ENCODE peak calls at places on chromosomes 11 and 22, in ten cellular contexts. X is AG09319, Y is keratinocyte, L is esophagus muscularis mucosa, E is RWPE2, B is colonic mucosa, F is lung, W is MM.1S, T is GM10248, V is tibial nerve. A is an unnamed sample.
A peak's percentile ranks its signal among the peaks of the same experiment; 100 is the strongest.

GRCh38 chr11:28146123-28146751 is 38.0 kb downstream of the METTL15 start:
- DNase-seq in L (no peak), V (no peak), W (no peak), B (no peak), X (peak; percentile 51), E (no peak), Y (peak; percentile 26), T (no peak), F (no peak), A (no peak)

GRCh38 chr11:123429851-123430735 is at the start of gene GRAMD1B:
- DNase-seq in B (peak; percentile 38), F (peak; percentile 34), L (no peak), X (peak; percentile 41), W (peak; percentile 73), Y (no peak), T (peak; percentile 78), E (peak; percentile 65), V (no peak), A (peak; percentile 84)

GRCh38 chr11:69357458-69358397 is 63.8 kb downstream of the MYEOV start:
- DNase-seq in L (peak; percentile 87), T (no peak), Y (no peak), W (no peak), V (no peak), B (peak; percentile 11), E (no peak), F (peak; percentile 26), X (no peak), A (peak; percentile 13)

GRCh38 chr22:20111045-20111688 is 4.7 kb upstream of the RANBP1 start:
- DNase-seq in W (no peak), B (no peak), F (no peak), L (no peak), Y (no peak), V (no peak), T (peak; percentile 68), E (no peak), X (no peak), A (peak; percentile 75)

GRCh38 chr11:68932933-68933577 is 29.4 kb downstream of the IGHMBP2 start:
- DNase-seq in V (no peak), W (no peak), T (no peak), E (peak; percentile 50), F (no peak), X (no peak), B (no peak), L (no peak), Y (no peak), A (peak; percentile 29)

GRCh38 chr11:8336356-8337114 is 72.9 kb upstream of the LMO1 start:
- DNase-seq in L (no peak), B (no peak), W (no peak), E (no peak), T (no peak), V (no peak), X (no peak), F (no peak), Y (no peak), A (no peak)

GRCh38 chr11:15213471-15214231 is 98.9 kb downstream of the INSC start:
- DNase-seq in X (no peak), F (no peak), B (peak; percentile 30), Y (no peak), W (no peak), E (no peak), V (no peak), L (no peak), T (no peak), A (no peak)

GRCh38 chr22:45179276-45180049 is 15.7 kb downstream of the NUP50 start:
- DNase-seq in V (no peak), B (no peak), X (no peak), W (no peak), T (no peak), E (no peak), Y (no peak), L (no peak), F (no peak), A (no peak)

GRCh38 chr11:65854871-65855837 is 2.8 kb downstream of the CFL1 start:
- DNase-seq in F (no peak), E (peak; percentile 19), L (no peak), Y (no peak), V (no peak), T (no peak), B (peak; percentile 22), W (no peak), X (no peak), A (no peak)

GRCh38 chr11:65852508-65853248 is 5.3 kb downstream of the CFL1 start:
- DNase-seq in Y (no peak), W (no peak), V (no peak), E (no peak), F (no peak), L (no peak), X (no peak), B (peak; percentile 24), T (no peak), A (no peak)

GRCh38 chr11:65851811-65852507 is 6.0 kb downstream of the CFL1 start:
- DNase-seq in Y (no peak), E (no peak), W (no peak), T (no peak), L (no peak), F (no peak), X (no peak), V (no peak), B (no peak), A (no peak)

GRCh38 chr11:65854161-65854592 is 3.8 kb downstream of the CFL1 start:
- DNase-seq in V (no peak), W (no peak), X (no peak), E (peak; percentile 36), L (no peak), F (no peak), T (no peak), Y (no peak), B (peak; percentile 93), A (no peak)

DNA sequence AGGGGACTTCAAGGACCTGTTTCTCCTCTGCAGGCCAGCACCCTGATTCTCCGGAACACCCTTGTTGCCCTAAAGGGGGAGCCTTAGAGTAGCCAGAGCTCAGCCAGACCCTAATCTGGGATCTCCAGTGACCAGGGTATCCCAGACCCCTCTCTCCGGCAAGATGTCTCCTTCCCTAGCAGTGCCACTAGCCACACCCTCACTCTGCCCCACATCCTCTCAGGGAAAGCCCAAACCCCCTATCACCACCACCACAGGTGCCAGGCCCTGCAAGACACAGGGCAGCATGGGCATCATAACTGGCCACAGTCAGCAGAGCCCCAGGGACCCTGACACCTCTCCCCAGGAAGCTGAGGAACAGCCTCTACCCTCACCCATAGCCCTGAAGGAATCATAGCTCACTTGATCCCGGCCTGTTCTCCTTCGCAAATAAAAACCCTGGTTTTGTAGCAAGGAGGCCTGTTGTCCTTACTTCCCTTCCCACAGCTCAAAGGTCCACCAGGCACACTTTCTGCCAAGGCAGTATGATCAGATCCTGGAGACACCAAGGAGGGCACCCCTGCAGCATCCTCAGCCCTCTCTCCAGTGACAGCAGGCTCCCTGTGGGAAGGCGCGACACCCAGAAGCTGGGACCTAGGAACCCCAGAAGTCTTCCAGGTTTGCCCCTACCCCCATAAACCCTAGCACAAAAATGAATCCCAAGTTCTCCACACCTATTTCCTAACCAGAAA is 4.6 kb downstream of the CFL1 start:
- DNase-seq in F (no peak), W (no peak), E (no peak), L (no peak), X (no peak), B (peak; percentile 40), T (no peak), V (no peak), Y (no peak), A (no peak)
- TF ChIP-seq CTCF in F (no peak), W (peak; percentile 5), E (no peak), L (no peak), X (no peak), B (no peak), T (no peak), V (no peak), Y (peak; percentile 15), A (no peak)

GRCh38 chr22:40199852-40200251 is 22.1 kb downstream of the TNRC6B start:
- DNase-seq in V (no peak), X (no peak), W (no peak), E (no peak), Y (no peak), L (no peak), B (no peak), T (no peak), F (no peak), A (no peak)
- TF ChIP-seq CTCF in V (no peak), X (no peak), W (no peak), E (no peak), Y (no peak), L (no peak), B (no peak), T (no peak), F (no peak), A (no peak)

DNA sequence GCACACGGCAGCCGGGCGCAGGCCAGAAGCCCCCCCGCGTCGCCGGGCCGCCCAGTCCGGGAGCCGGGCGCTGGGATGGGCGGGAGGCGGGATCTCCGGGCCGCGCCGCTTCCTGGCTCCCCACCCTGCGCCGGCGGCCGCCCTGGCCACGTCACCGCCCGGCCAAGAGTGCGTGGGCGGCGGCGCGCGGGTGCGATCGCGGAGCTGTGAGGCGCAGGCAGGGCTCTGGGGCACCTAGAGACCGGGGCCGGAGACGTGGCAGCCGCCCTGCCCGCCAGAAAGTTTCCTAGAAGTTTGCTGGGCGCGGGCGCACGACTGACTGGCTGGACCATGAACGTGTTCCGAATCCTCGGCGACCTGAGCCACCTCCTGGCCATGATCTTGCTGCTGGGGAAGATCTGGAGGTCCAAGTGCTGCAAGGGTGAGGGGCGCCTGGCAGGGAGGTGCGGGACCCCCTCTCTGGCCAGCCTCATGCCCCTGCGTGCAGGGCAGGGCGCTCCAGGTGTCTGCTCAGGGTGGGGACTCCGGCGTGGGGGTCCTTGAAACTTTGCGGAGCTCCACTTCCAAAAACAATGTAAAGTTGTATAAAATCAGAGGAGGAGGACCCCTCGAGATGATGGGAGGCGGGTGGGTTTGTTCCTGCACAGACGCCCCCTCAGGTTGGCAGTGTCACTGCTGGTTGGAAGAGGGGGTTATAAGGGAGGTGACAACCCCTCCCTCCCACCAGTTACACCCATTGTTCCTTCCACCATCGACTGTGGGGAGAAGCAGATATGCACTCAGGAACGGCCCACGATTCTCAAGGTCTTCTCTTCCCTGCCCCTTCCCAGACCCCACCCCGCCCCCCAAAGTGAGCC is at the start of gene KDELR3:
- DNase-seq in X (peak; percentile 31), E (no peak), B (peak; percentile 72), V (peak; percentile 49), L (no peak), W (no peak), T (peak; percentile 91), Y (peak; percentile 11), F (peak; percentile 56), A (peak; percentile 92)
- TF ChIP-seq CTCF in X (peak; percentile 29), E (no peak), B (no peak), V (no peak), L (no peak), W (peak; percentile 9), T (no peak), Y (no peak), F (no peak), A (no peak)

GRCh38 chr11:126766425-126766824 is 234.1 kb downstream of the KIRREL3 start:
- DNase-seq in F (peak; percentile 29), T (no peak), W (no peak), L (no peak), V (no peak), X (no peak), B (peak; percentile 23), E (no peak), Y (no peak), A (no peak)

GRCh38 chr11:126768702-126769101 is 231.9 kb downstream of the KIRREL3 start:
- DNase-seq in F (no peak), Y (no peak), X (no peak), L (no peak), B (no peak), W (no peak), E (no peak), V (no peak), T (no peak), A (no peak)

GRCh38 chr11:126765196-126765595 is 235.4 kb downstream of the KIRREL3 start:
- DNase-seq in E (no peak), B (no peak), F (no peak), W (no peak), X (no peak), L (no peak), T (no peak), V (no peak), Y (no peak), A (no peak)

DNA sequence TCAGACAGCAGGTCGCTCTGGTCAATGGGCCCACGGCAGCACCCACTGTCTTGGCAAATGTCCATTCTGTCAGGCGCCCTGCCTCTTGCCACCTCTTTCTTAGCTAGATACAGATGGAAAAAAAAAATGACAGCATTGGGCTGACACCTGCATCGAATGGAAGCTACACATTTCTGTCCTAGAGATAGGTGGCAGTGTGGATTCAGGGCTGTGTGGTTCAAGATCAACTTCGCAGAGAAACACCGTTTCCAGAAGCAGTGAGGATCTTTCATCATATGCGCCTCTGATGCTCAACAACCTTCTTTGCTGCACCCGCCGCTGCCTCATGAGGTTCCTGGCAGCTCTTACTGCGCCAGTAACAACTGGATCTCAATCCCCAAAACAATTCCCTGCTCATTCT is 236.3 kb downstream of the KIRREL3 start:
- DNase-seq in V (no peak), W (no peak), X (no peak), F (no peak), Y (no peak), T (no peak), L (no peak), E (no peak), B (no peak), A (no peak)
- TF ChIP-seq CTCF in V (no peak), W (no peak), X (peak; percentile 15), F (no peak), Y (no peak), T (no peak), L (no peak), E (no peak), B (no peak), A (no peak)

A was measured in GM13976.